ENCODE peak calls at places on chromosomes 3 and 15, in seven cellular contexts. One of them, this sample, is unnamed.
A peak's percentile ranks its signal among the peaks of the same experiment; 100 is the strongest.

GRCh38 chr15:40217166-40217785 is 21.6 kb upstream of the PAK6 start:
- DNase-seq in trophoblast cell: peak; percentile 95
- DNase-seq in H9: no peak
- DNase-seq in mesendoderm: peak; percentile 84
- DNase-seq in IMR-90: peak; percentile 70
- DNase-seq in neuronal stem cell: peak; percentile 65
- DNase-seq in mesenchymal stem cell: peak; percentile 80
- DNase-seq in this sample: no peak

GRCh38 chr15:93282808-93283207 is 193.8 kb upstream of the RGMA start:
- DNase-seq in trophoblast cell: no peak
- DNase-seq in IMR-90: no peak
- DNase-seq in neuronal stem cell: no peak
- DNase-seq in mesendoderm: no peak
- DNase-seq in mesenchymal stem cell: no peak
- DNase-seq in H9: no peak
- DNase-seq in this sample: no peak

GRCh38 chr3:45055032-45055410 is 28.9 kb downstream of the CLEC3B start:
- DNase-seq in trophoblast cell: peak; percentile 67
- DNase-seq in IMR-90: peak; percentile 87
- DNase-seq in mesendoderm: no peak
- DNase-seq in neuronal stem cell: no peak
- DNase-seq in mesenchymal stem cell: peak; percentile 92
- DNase-seq in H9: no peak
- DNase-seq in this sample: no peak

GRCh38 chr3:189132125-189132744 is 39.5 kb upstream of the TPRG1 start:
- DNase-seq in H9: no peak
- DNase-seq in mesendoderm: no peak
- DNase-seq in trophoblast cell: peak; percentile 69
- DNase-seq in neuronal stem cell: no peak
- DNase-seq in IMR-90: peak; percentile 82
- DNase-seq in mesenchymal stem cell: peak; percentile 94
- DNase-seq in this sample: no peak

GRCh38 chr15:39501366-39501765 is 79.5 kb upstream of the THBS1 start:
- DNase-seq in IMR-90: peak; percentile 59
- DNase-seq in mesenchymal stem cell: peak; percentile 51
- DNase-seq in H9: no peak
- DNase-seq in mesendoderm: no peak
- DNase-seq in neuronal stem cell: no peak
- DNase-seq in trophoblast cell: no peak
- DNase-seq in this sample: no peak

GRCh38 chr3:25677121-25677520 is 12.4 kb upstream of the TOP2B start:
- DNase-seq in IMR-90: no peak
- DNase-seq in H9: no peak
- DNase-seq in neuronal stem cell: no peak
- DNase-seq in mesenchymal stem cell: no peak
- DNase-seq in trophoblast cell: no peak
- DNase-seq in mesendoderm: no peak
- DNase-seq in this sample: no peak

GRCh38 chr3:18841422-18842343 is 306.6 kb upstream of the KCNH8 start:
- DNase-seq in IMR-90: no peak
- DNase-seq in neuronal stem cell: no peak
- DNase-seq in trophoblast cell: no peak
- DNase-seq in mesendoderm: no peak
- DNase-seq in H9: no peak
- DNase-seq in mesenchymal stem cell: no peak
- DNase-seq in this sample: no peak

GRCh38 chr3:114892117-114892870 is 254.8 kb downstream of the ZBTB20 start:
- DNase-seq in IMR-90: no peak
- DNase-seq in neuronal stem cell: no peak
- DNase-seq in H9: no peak
- DNase-seq in mesendoderm: no peak
- DNase-seq in trophoblast cell: no peak
- DNase-seq in mesenchymal stem cell: no peak
- DNase-seq in this sample: no peak

GRCh38 chr15:100997442-100997841 is 78.3 kb downstream of the LRRK1 start:
- DNase-seq in H9: no peak
- DNase-seq in trophoblast cell: no peak
- DNase-seq in mesendoderm: no peak
- DNase-seq in mesenchymal stem cell: no peak
- DNase-seq in neuronal stem cell: no peak
- DNase-seq in IMR-90: peak; percentile 47
- DNase-seq in this sample: no peak

DNA sequence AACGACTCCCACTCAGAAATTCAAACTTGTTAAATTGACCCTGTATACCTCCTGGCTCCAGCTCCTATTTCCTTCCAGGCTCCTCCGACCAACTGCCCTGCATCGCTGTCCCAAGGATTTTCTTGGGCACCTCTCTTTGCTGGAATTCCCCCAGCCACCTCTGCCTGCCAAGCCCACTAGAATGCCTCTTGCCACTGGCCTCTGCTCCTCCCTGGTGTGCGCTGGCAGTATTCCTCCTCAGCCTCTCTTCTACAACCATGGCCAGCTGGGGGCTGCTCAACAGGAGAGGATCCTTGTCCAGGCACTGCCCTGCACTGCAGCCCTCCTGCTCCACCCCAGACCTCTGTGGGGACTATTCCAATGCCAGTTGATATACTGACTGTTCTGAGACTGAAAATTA is 7.4 kb downstream of the WNT7A start:
- DNase-seq in IMR-90: no peak
- DNase-seq in mesendoderm: no peak
- DNase-seq in neuronal stem cell: no peak
- DNase-seq in trophoblast cell: no peak
- DNase-seq in mesenchymal stem cell: no peak
- DNase-seq in H9: no peak
- DNase-seq in this sample: no peak
- H3K4ac ChIP-seq in IMR-90: no peak overlapping the region
- H3K4ac ChIP-seq in mesendoderm: no peak overlapping the region
- H3K4ac ChIP-seq in neuronal stem cell: no peak overlapping the region
- H3K4ac ChIP-seq in trophoblast cell: no peak overlapping the region
- H3K4ac ChIP-seq in mesenchymal stem cell: no peak overlapping the region
- H3K4ac ChIP-seq in H9: no peak overlapping the region
- H3K4ac ChIP-seq in this sample: no peak overlapping the region

GRCh38 chr3:170356596-170357175 is 829 bp upstream of the SKIL start:
- DNase-seq in mesenchymal stem cell: peak; percentile 87
- DNase-seq in neuronal stem cell: peak; percentile 70
- DNase-seq in mesendoderm: peak; percentile 92
- DNase-seq in IMR-90: peak; percentile 74
- DNase-seq in H9: peak; percentile 94
- DNase-seq in trophoblast cell: peak; percentile 90
- DNase-seq in this sample: peak; percentile 84

GRCh38 chr3:170359178-170359704 is 1.7 kb downstream of the SKIL start:
- DNase-seq in H9: no peak
- DNase-seq in mesenchymal stem cell: no peak
- DNase-seq in neuronal stem cell: no peak
- DNase-seq in mesendoderm: no peak
- DNase-seq in IMR-90: no peak
- DNase-seq in trophoblast cell: peak; percentile 17
- DNase-seq in this sample: no peak

GRCh38 chr3:170357176-170357919 is at the start of gene SKIL:
- DNase-seq in IMR-90: peak; percentile 96
- DNase-seq in mesendoderm: peak; percentile 97
- DNase-seq in trophoblast cell: peak; percentile 97
- DNase-seq in neuronal stem cell: peak; percentile 93
- DNase-seq in H9: peak; percentile 92
- DNase-seq in mesenchymal stem cell: peak; percentile 97
- DNase-seq in this sample: no peak

GRCh38 chr3:170355738-170356595 is 1.5 kb upstream of the SKIL start:
- DNase-seq in H9: peak; percentile 43
- DNase-seq in neuronal stem cell: peak; percentile 4
- DNase-seq in trophoblast cell: peak; percentile 51
- DNase-seq in mesenchymal stem cell: peak; percentile 91
- DNase-seq in mesendoderm: peak; percentile 49
- DNase-seq in IMR-90: peak; percentile 54
- DNase-seq in this sample: no peak

DNA sequence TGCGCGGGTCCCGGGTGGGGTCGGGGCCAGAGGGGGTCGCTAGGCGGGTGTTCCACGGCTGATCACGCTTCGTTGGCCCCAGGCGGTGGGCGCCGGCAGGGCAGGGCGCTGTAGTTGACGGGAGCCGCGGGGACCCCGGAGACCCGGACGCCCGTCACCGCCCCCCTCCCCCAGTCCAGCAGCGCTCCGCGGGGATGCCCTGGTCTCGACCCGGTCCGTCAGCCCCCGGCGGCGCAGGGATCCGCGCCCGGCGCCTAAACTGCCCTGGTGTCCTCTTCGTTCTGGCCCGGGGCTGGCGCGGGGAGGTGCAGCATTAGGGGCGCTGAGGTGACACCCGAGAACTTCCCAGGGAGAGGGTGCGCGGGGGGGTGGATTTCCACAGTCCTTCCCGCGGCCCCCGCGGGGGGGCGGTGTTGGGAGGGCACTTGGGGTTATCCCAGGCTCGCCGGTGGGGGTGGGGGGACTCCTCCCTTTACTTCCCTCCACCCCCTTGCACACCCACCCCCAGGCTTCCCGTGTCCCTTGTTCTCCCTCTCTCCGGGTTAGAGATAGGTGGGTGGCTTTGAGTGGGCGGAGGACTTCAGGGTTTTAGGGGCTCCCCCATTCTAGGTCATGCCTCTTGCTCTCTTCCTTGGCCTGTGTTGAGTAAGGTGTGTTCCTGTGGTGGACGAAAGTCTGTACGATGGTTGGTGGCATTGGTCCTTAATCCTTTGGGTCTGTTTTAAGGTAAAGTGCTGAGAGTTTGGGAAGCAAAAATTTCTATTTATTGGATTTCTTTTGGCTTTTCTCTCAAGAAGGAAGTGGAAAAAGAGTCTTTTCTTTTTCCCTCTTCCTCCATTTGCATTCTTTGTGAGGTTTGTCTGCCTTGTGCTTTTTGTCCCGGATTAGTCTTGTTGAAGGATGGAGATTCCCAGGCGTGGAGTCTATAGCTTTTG is 672 bp downstream of the SKIL start:
- DNase-seq in mesenchymal stem cell: peak; percentile 87
- DNase-seq in trophoblast cell: peak; percentile 64
- DNase-seq in mesendoderm: peak; percentile 88
- DNase-seq in neuronal stem cell: peak; percentile 45
- DNase-seq in IMR-90: peak; percentile 59
- DNase-seq in H9: peak; percentile 67
- DNase-seq in this sample: peak; percentile 87
- H4K8ac ChIP-seq in mesenchymal stem cell: peak overlapping the region; percentile 96
- H4K8ac ChIP-seq in trophoblast cell: peak overlapping the region; percentile 91
- H4K8ac ChIP-seq in mesendoderm: peak overlapping the region; percentile 99
- H4K8ac ChIP-seq in neuronal stem cell: no peak overlapping the region
- H4K8ac ChIP-seq in IMR-90: peak overlapping the region; percentile 86
- H4K8ac ChIP-seq in H9: no peak overlapping the region
- H4K8ac ChIP-seq in this sample: peak overlapping the region; percentile 96

GRCh38 chr3:37443363-37444035 is 269.1 kb upstream of the LRRFIP2 start:
- DNase-seq in IMR-90: no peak
- DNase-seq in H9: no peak
- DNase-seq in mesendoderm: peak; percentile 79
- DNase-seq in trophoblast cell: peak; percentile 61
- DNase-seq in neuronal stem cell: no peak
- DNase-seq in mesenchymal stem cell: no peak
- DNase-seq in this sample: no peak
- H3K4ac ChIP-seq in IMR-90: no peak overlapping the region
- H3K4ac ChIP-seq in H9: no peak overlapping the region
- H3K4ac ChIP-seq in mesendoderm: no peak overlapping the region
- H3K4ac ChIP-seq in trophoblast cell: no peak overlapping the region
- H3K4ac ChIP-seq in neuronal stem cell: no peak overlapping the region
- H3K4ac ChIP-seq in mesenchymal stem cell: no peak overlapping the region
- H3K4ac ChIP-seq in this sample: no peak overlapping the region

DNA sequence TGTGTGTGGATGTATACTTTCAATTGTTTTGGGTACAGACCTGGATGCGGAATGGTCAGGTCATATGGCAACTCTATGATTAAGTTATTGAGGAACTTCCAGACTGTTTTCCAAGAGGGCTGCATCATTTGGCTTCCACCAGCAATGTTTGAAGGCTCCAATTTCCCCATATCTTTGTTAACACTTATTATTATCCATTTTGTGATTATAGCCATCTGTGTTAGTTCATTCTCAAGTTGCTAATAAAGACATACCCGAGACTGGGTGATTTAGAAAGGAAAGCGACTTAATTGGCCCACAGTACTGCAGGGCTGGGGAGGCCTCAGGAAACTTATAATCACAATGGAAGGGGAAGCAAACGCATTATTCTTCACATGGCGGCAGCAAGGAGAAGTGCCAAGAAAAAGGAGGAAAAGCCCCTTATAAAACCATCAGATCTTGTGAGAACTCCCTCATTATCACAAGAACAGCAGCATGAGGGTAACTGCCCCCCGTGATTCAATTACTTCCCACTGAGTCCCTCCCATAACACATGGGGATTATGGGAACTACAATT is 31.1 kb upstream of the ALDH1A2 start:
- DNase-seq in trophoblast cell: no peak
- DNase-seq in neuronal stem cell: no peak
- DNase-seq in mesenchymal stem cell: no peak
- DNase-seq in H9: no peak
- DNase-seq in IMR-90: no peak
- DNase-seq in mesendoderm: no peak
- DNase-seq in this sample: no peak
- H4K8ac ChIP-seq in trophoblast cell: no peak overlapping the region
- H4K8ac ChIP-seq in neuronal stem cell: no peak overlapping the region
- H4K8ac ChIP-seq in mesenchymal stem cell: no peak overlapping the region
- H4K8ac ChIP-seq in H9: no peak overlapping the region
- H4K8ac ChIP-seq in IMR-90: no peak overlapping the region
- H4K8ac ChIP-seq in mesendoderm: no peak overlapping the region
- H4K8ac ChIP-seq in this sample: no peak overlapping the region